ENCODE peak calls at places on chromosomes 11 and 22, in ten cellular contexts. C is osteocyte, Z is progenitor cell of endocrine pancreas, Q is endothelial cell, S is heart left ventricle, R is choroid plexus epithelial cell, U is PC-3, J is cardiac fibroblast, H is AG10803, M is RWPE1. P is an unnamed sample.

GRCh38 chr11:100719809-100720221 is 32.7 kb downstream of the ARHGAP42 start:
- DNase-seq in C (no peak), Z (no peak), Q (peak), S (peak), R (peak), U (peak), J (peak), H (peak), M (peak), P (peak)

GRCh38 chr11:19962795-19963163 is 197.5 kb downstream of the DBX1 start:
- DNase-seq in C (no peak), Z (no peak), Q (no peak), S (no peak), R (peak), U (no peak), J (peak), H (peak), M (no peak), P (no peak)

GRCh38 chr11:130213143-130213978 is 53.8 kb downstream of the ST14 start:
- DNase-seq in C (peak), Z (peak), Q (peak), S (peak), R (peak), U (peak), J (peak), H (no peak), M (peak), P (peak)

GRCh38 chr11:58027341-58027740 is 3.4 kb upstream of the OR6Q1 start:
- DNase-seq in C (no peak), Z (no peak), Q (no peak), S (no peak), R (no peak), U (no peak), J (peak), H (peak), M (no peak), P (peak)

GRCh38 chr22:50671641-50672040 is 982 bp upstream of the SHANK3 start:
- DNase-seq in C (no peak), Z (no peak), Q (no peak), S (peak), R (no peak), U (no peak), J (no peak), H (no peak), M (no peak), P (no peak)

GRCh38 chr11:2466869-2467694 is 22.3 kb downstream of the KCNQ1 start:
- DNase-seq in C (peak), Z (no peak), Q (no peak), S (no peak), R (no peak), U (no peak), J (no peak), H (no peak), M (no peak), P (no peak)

GRCh38 chr11:78251083-78251699 is 62.5 kb downstream of the USP35 start:
- DNase-seq in C (no peak), Z (no peak), Q (no peak), S (no peak), R (peak), U (peak), J (peak), H (peak), M (no peak), P (no peak)

GRCh38 chr11:29773656-29774264 is 243.1 kb downstream of the KCNA4 start:
- DNase-seq in C (no peak), Z (peak), Q (no peak), S (peak), R (no peak), U (no peak), J (peak), H (no peak), M (peak), P (peak)

GRCh38 chr11:69114362-69114761 is 41.4 kb upstream of the SMIM38 start:
- DNase-seq in C (no peak), Z (no peak), Q (no peak), S (no peak), R (no peak), U (no peak), J (no peak), H (no peak), M (no peak), P (no peak)

GRCh38 chr11:130645164-130645859 is 196.9 kb downstream of the ADAMTS15 start:
- DNase-seq in C (peak), Z (no peak), Q (no peak), S (no peak), R (no peak), U (no peak), J (no peak), H (no peak), M (no peak), P (no peak)

GRCh38 chr11:77127969-77128691 is at the start of gene MYO7A:
- DNase-seq in C (no peak), Z (peak), Q (peak), S (peak), R (peak), U (no peak), J (peak), H (no peak), M (no peak), P (no peak)

GRCh38 chr11:118114266-118114665 is 27.5 kb upstream of the SMIM35 start:
- DNase-seq in C (no peak), Z (no peak), Q (no peak), S (no peak), R (no peak), U (no peak), J (no peak), H (no peak), M (no peak), P (no peak)
- TF ChIP-seq CTCF in C (no peak), Z (no peak), Q (no peak), S (no peak), R (no peak), U (no peak), J (no peak), H (no peak), M (no peak), P (no peak)

GRCh38 chr11:65861165-65861505 is 902 bp downstream of the MUS81 start:
- DNase-seq in C (no peak), Z (no peak), Q (no peak), S (no peak), R (peak), U (peak), J (no peak), H (no peak), M (no peak), P (no peak)

GRCh38 chr11:65859134-65859811 is 960 bp upstream of the MUS81 start:
- DNase-seq in C (peak), Z (peak), Q (peak), S (peak), R (peak), U (peak), J (peak), H (peak), M (peak), P (peak)

GRCh38 chr11:65861533-65862183 is 1.4 kb downstream of the MUS81 start:
- DNase-seq in C (no peak), Z (no peak), Q (peak), S (no peak), R (no peak), U (no peak), J (no peak), H (no peak), M (no peak), P (no peak)

GRCh38 chr11:65859812-65860277 is 388 bp upstream of the MUS81 start:
- DNase-seq in C (no peak), Z (no peak), Q (peak), S (no peak), R (no peak), U (no peak), J (no peak), H (no peak), M (no peak), P (no peak)

DNA sequence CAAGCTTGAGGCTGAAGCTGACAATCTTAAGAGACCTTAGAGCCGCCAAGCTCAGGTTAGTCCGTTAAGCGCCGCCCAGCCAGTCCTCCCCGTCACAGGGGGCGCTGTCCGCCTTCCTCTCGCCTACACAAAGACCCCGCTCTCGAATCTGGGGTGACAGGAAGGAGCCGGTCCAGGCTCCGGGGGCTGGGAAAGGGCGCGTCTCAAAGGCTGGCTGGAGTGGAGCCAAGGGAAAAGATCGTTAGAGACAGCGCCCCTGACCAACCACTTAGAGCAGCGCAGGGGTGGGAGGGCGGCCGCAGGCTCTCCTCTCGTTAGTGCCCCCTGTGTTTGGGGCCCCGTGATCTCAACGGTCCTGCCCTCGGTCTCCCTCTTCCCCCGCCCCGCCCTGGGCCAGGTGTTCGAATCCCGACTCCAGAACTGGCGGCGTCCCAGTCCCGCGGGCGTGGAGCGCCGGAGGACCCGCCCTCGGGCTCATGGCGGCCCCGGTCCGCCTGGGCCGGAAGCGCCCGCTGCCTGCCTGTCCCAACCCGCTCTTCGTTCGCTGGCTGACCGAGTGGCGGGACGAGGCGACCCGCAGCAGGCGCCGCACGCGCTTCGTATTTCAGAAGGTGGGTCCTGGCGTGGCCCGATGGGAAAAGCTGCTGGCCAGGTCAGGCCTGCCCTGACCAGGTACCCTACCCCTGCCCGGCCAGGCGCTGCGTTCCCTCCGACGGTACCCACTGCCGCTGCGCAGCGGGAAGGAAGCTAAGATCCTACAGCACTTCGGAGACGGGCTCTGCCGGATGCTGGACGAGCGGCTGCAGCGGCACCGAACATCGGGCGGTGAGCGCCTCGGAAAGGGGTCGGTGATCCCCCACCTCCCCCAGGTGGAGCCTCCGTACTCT is at the start of gene MUS81:
- DNase-seq in C (peak), Z (peak), Q (peak), S (peak), R (peak), U (peak), J (peak), H (peak), M (peak), P (peak)
- TF ChIP-seq CTCF in C (peak), Z (peak), Q (peak), S (peak), R (peak), U (peak), J (peak), H (peak), M (peak), P (peak)

GRCh38 chr22:36563001-36563400 is 34.0 kb upstream of the EIF3D start:
- DNase-seq in C (no peak), Z (no peak), Q (no peak), S (no peak), R (no peak), U (no peak), J (no peak), H (no peak), M (no peak), P (no peak)
- TF ChIP-seq CTCF in C (no peak), Z (no peak), Q (no peak), S (no peak), R (peak), U (no peak), J (no peak), H (no peak), M (no peak), P (no peak)

GRCh38 chr11:118524356-118524755 is 2.9 kb upstream of the TTC36 start:
- DNase-seq in C (no peak), Z (no peak), Q (no peak), S (no peak), R (no peak), U (no peak), J (no peak), H (no peak), M (no peak), P (no peak)

GRCh38 chr11:118524757-118525465 is 2.4 kb upstream of the TTC36 start:
- DNase-seq in C (no peak), Z (no peak), Q (no peak), S (no peak), R (no peak), U (no peak), J (no peak), H (peak), M (no peak), P (no peak)

GRCh38 chr11:118521892-118522311 is 5.4 kb upstream of the TTC36 start:
- DNase-seq in C (no peak), Z (no peak), Q (no peak), S (no peak), R (no peak), U (no peak), J (peak), H (no peak), M (no peak), P (no peak)

GRCh38 chr11:118519549-118519948 is 7.7 kb upstream of the TTC36 start:
- DNase-seq in C (no peak), Z (no peak), Q (no peak), S (no peak), R (no peak), U (no peak), J (no peak), H (no peak), M (no peak), P (no peak)

GRCh38 chr11:118522571-118523072 is 4.7 kb upstream of the TTC36 start:
- DNase-seq in C (no peak), Z (no peak), Q (peak), S (no peak), R (peak), U (peak), J (peak), H (peak), M (no peak), P (peak)
- TF ChIP-seq CTCF in C (peak), Z (peak), Q (no peak), S (no peak), R (peak), U (peak), J (peak), H (peak), M (peak), P (peak)

DNA sequence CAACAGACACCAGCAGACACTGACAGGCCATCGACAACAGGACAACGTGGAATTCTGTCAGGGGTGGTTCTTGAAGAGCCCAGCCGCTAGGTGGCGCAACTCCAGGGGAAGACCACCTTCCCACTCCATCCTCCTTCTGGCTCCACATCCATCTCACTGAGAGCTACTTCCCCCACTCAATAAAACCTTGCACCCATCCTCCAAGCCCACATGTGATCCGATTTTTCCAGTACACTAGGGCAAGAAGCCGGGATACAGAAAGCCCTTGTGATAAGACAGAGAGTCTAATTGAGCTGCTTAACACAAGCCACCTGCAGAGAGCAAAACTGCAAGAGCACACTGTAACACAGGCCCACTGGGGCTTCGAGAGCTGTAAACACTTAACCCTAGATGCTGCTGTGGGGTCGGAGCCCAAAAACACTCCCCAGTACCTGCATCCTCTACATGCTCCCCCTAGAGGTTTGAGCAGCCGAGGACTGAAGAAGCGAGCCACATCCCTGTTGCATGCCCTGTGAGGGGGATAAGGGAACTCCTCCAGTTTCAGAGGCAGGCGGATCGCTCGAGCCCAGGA is 11.5 kb upstream of the RAB39A start:
- DNase-seq in C (peak), Z (peak), Q (peak), S (no peak), R (peak), U (peak), J (peak), H (peak), M (no peak), P (peak)
- TF ChIP-seq CTCF in C (peak), Z (peak), Q (peak), S (no peak), R (peak), U (peak), J (peak), H (peak), M (peak), P (peak)

GRCh38 chr11:45233121-45233803 is 52.9 kb downstream of the SYT13 start:
- DNase-seq in C (no peak), Z (peak), Q (peak), S (peak), R (peak), U (peak), J (peak), H (peak), M (peak), P (peak)
- TF ChIP-seq CTCF in C (peak), Z (peak), Q (peak), S (peak), R (peak), U (peak), J (peak), H (peak), M (peak), P (peak)

GRCh38 chr22:19495562-19496323 is 16.0 kb downstream of the CDC45 start:
- DNase-seq in C (no peak), Z (no peak), Q (peak), S (no peak), R (peak), U (peak), J (peak), H (peak), M (no peak), P (peak)
- TF ChIP-seq CTCF in C (peak), Z (peak), Q (peak), S (peak), R (peak), U (peak), J (peak), H (peak), M (no peak), P (peak)

DNA sequence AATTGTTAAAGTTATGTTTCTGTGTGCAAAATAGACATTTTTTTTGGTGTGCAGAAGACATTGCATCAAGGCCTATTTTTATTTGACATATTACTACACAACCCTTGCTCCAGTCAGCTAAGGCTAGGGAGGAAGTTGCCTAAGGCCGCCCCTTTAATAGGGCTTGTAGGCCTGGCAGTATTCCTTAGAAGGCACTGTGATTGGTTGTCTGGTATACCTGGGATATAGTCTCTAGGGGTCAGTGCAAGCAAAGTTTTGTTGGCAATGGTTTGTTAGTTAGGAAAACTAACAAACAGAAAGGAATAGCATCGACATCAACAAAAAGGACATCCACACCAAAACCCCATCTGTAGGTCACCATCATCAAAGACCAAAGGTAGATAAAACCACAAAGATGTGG is 16.9 kb downstream of the CCDC15 start:
- DNase-seq in C (no peak), Z (no peak), Q (no peak), S (no peak), R (peak), U (peak), J (peak), H (peak), M (peak), P (peak)
- TF ChIP-seq CTCF in C (no peak), Z (no peak), Q (no peak), S (no peak), R (peak), U (peak), J (no peak), H (peak), M (peak), P (peak)

DNA sequence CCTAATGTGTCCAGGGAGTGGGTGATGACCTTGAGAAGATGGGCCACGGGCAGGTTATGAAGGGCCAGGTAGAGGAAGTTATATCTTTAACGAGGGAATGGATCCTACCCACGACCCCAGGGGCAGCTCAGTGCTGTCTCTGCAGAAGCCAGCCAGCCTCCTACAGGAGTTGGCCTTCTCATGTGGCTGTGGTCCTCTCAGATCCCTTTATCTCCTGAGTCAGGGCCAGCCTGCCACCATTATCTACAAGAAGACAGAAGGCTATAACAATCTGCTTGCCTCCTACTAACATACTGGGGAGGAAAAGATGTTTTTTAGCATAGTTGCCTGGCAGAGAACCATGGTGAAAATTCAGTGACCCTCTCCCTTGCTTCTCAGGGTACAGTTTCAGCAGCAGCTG is 7.0 kb upstream of the YWHAH start:
- DNase-seq in C (no peak), Z (no peak), Q (no peak), S (no peak), R (no peak), U (no peak), J (no peak), H (no peak), M (no peak), P (no peak)
- TF ChIP-seq CTCF in C (no peak), Z (no peak), Q (no peak), S (no peak), R (no peak), U (no peak), J (no peak), H (no peak), M (no peak), P (no peak)

GRCh38 chr22:35835998-35836691 is 118.5 kb downstream of the APOL5 start:
- DNase-seq in C (no peak), Z (no peak), Q (no peak), S (peak), R (peak), U (peak), J (peak), H (peak), M (peak), P (peak)

GRCh38 chr22:35841907-35842518 is 124.3 kb downstream of the APOL5 start:
- DNase-seq in C (no peak), Z (no peak), Q (no peak), S (no peak), R (no peak), U (no peak), J (no peak), H (no peak), M (no peak), P (no peak)

GRCh38 chr22:35837328-35837727 is 119.7 kb downstream of the APOL5 start:
- DNase-seq in C (no peak), Z (no peak), Q (no peak), S (no peak), R (no peak), U (no peak), J (peak), H (no peak), M (no peak), P (no peak)

GRCh38 chr22:35839811-35840739 is 122.4 kb downstream of the APOL5 start:
- DNase-seq in C (peak), Z (peak), Q (peak), S (peak), R (peak), U (peak), J (peak), H (peak), M (peak), P (peak)

DNA sequence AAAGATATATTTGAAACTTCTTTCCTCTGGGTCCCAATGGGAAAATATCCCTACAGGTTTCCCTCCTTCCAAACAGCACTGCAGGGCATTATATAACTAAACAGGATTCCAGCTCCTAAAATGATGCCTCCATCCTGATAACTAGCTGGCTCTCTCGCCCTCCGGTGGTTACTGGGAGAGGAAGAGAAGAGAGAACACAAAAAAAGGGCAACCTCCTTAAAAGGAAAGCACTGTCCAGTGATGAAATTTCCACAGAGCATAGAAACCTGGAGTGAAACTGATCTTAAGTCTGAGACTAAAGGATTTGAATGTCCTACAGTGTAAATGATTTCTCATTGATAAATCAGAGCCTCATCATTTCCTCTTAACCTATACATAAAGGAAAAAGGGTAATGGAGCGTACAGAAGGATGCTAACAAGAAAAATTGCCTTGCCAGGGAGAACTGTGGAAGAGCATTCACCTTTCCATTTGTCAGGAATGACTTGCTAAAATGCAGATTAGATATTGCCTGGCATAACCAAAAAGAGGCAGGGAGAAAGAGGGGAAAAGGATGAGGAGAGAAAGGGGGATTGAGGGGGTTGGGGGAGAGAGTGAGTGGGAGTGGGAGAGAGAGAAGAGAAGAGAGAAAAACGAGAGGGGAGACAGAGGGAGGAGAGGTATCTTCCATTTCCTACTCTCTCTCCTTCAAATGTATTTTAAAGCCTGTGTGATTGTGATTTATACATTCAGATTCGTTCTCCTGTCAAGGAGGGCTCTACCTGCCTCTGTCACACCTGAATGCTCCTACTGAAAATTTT is 121.4 kb downstream of the APOL5 start:
- DNase-seq in C (no peak), Z (no peak), Q (no peak), S (no peak), R (peak), U (peak), J (peak), H (peak), M (peak), P (peak)
- TF ChIP-seq CTCF in C (peak), Z (peak), Q (no peak), S (peak), R (peak), U (peak), J (peak), H (peak), M (peak), P (peak)